ENCODE peak calls at places on chromosomes 4 and X, in five cellular contexts. X is astrocyte of the cerebellum, O is brain microvascular endothelial cell, K is AG09319, L is GM20000. H is an unnamed sample.

GRCh38 chrX:135463937-135464336 is 42.2 kb downstream of the SMIM10L2A start:
- DNase-seq in O (peak), X (no peak), K (no peak), L (no peak), H (no peak)

GRCh38 chr4:189187531-189188052 is 753.1 kb upstream of the FRG1 start:
- DNase-seq in K (no peak), X (no peak), L (no peak), O (no peak), H (no peak)

GRCh38 chr4:20984011-20984836 is 284.0 kb downstream of the PACRGL start:
- DNase-seq in K (no peak), X (no peak), L (no peak), O (no peak), H (no peak)

GRCh38 chr4:151436093-151436518 is 27.1 kb downstream of the FHIP1A start:
- DNase-seq in X (peak), L (no peak), O (peak), K (no peak), H (no peak)

GRCh38 chr4:3346146-3346545 is 53.3 kb downstream of the RGS12 start:
- DNase-seq in K (peak), L (peak), X (peak), O (peak), H (no peak)

GRCh38 chr4:95106408-95106928 is 348.7 kb downstream of the BMPR1B start:
- DNase-seq in O (peak), K (no peak), L (no peak), X (no peak), H (no peak)

GRCh38 chr4:150238591-150238990 is 160.3 kb downstream of the DCLK2 start:
- DNase-seq in L (no peak), X (no peak), O (no peak), K (no peak), H (no peak)

GRCh38 chrX:38798956-38799355 is 2.3 kb upstream of the MID1IP1 start:
- DNase-seq in X (peak), K (no peak), L (no peak), O (peak), H (no peak)

GRCh38 chr4:121696641-121697461 is at the start of gene ANXA5:
- DNase-seq in K (peak), O (peak), X (peak), L (peak), H (peak)

GRCh38 chr4:139655116-139655515 is 10.5 kb upstream of the MGST2 start:
- DNase-seq in X (no peak), L (no peak), K (no peak), O (peak), H (no peak)

GRCh38 chr4:102616661-102617060 is 115.5 kb downstream of the NFKB1 start:
- DNase-seq in O (no peak), K (no peak), X (no peak), L (no peak), H (no peak)

GRCh38 chr4:57491388-57491787 is 381.2 kb upstream of the IGFBP7 start:
- DNase-seq in K (no peak), X (no peak), O (no peak), L (no peak), H (no peak)

GRCh38 chrX:70168238-70169188 is 8.8 kb upstream of the DGAT2L6 start:
- DNase-seq in L (no peak), X (peak), O (peak), K (peak), H (no peak)

GRCh38 chr4:55398461-55398860 is 2.7 kb downstream of the TMEM165 start:
- DNase-seq in O (no peak), L (no peak), K (no peak), X (no peak), H (no peak)

GRCh38 chr4:107133965-107134364 is 97.9 kb upstream of the DKK2 start:
- DNase-seq in L (no peak), X (no peak), K (no peak), O (no peak), H (no peak)

GRCh38 chr4:148495463-148495862 is 53.2 kb upstream of the NR3C2 start:
- DNase-seq in L (no peak), K (no peak), O (no peak), X (no peak), H (no peak)

GRCh38 chr4:70651864-70652506 is 14.3 kb downstream of the JCHAIN start:
- DNase-seq in K (no peak), O (no peak), X (no peak), L (peak), H (no peak)

GRCh38 chr4:146161243-146161642 is 14.3 kb upstream of the LSM6 start:
- DNase-seq in K (no peak), L (no peak), O (no peak), X (no peak), H (no peak)

GRCh38 chr4:156523492-156523891 is 448.1 kb downstream of the PDGFC start:
- DNase-seq in K (no peak), X (no peak), O (no peak), L (no peak), H (no peak)

GRCh38 chrX:113594504-113594903 is 753.9 kb upstream of the AMOT start:
- DNase-seq in O (no peak), X (no peak), L (no peak), K (no peak), H (no peak)

GRCh38 chr4:2416564-2417195 is 1.8 kb downstream of the ZFYVE28 start:
- DNase-seq in X (no peak), L (peak), K (no peak), O (no peak), H (no peak)

GRCh38 chrX:16892504-16893362 is 22.6 kb upstream of the RBBP7 start:
- DNase-seq in L (peak), K (peak), O (peak), X (peak), H (peak)

GRCh38 chr4:30717208-30718020 is 2.8 kb upstream of the PCDH7 start:
- DNase-seq in K (no peak), L (peak), X (no peak), O (peak), H (peak)

GRCh38 chr4:85024671-85025070 is 58.2 kb upstream of the WDFY3 start:
- DNase-seq in X (no peak), L (no peak), K (no peak), O (no peak), H (no peak)

GRCh38 chr4:182671231-182671630 is 246.0 kb downstream of the DCTD start:
- DNase-seq in K (no peak), L (no peak), X (no peak), O (no peak), H (no peak)

GRCh38 chr4:84269531-84269930 is 229.6 kb downstream of the NKX6-1 start:
- DNase-seq in X (no peak), O (no peak), L (no peak), K (no peak), H (no peak)

GRCh38 chrX:40952855-40953254 is 132.4 kb upstream of the USP9X start:
- DNase-seq in L (no peak), K (no peak), O (no peak), X (no peak), H (no peak)

GRCh38 chrX:102042706-102043325 is 82.7 kb upstream of the TCEAL2 start:
- DNase-seq in X (no peak), L (no peak), K (no peak), O (no peak), H (no peak)

GRCh38 chr4:5009796-5010195 is 9.5 kb downstream of the CYTL1 start:
- DNase-seq in L (no peak), K (no peak), X (no peak), O (no peak), H (no peak)

GRCh38 chr4:5003918-5004317 is 15.3 kb downstream of the CYTL1 start:
- DNase-seq in K (no peak), O (no peak), L (no peak), X (no peak), H (no peak)

GRCh38 chr4:5003372-5003857 is 15.8 kb downstream of the CYTL1 start:
- DNase-seq in O (no peak), X (no peak), K (no peak), L (no peak), H (no peak)

GRCh38 chr4:5004496-5004895 is 14.8 kb downstream of the CYTL1 start:
- DNase-seq in L (no peak), X (no peak), O (no peak), K (no peak), H (no peak)
- TF ChIP-seq CTCF in L (no peak), X (no peak), O (no peak), K (no peak), H (no peak)

GRCh38 chrX:143635915-143636314 is at the start of gene SLITRK4:
- DNase-seq in L (no peak), X (no peak), K (no peak), O (no peak), H (no peak)
- TF ChIP-seq CTCF in L (no peak), X (no peak), K (no peak), O (no peak), H (no peak)

GRCh38 chr4:41934813-41935651 is at the start of gene TMEM33:
- DNase-seq in L (peak), O (peak), X (peak), K (peak), H (peak)
- TF ChIP-seq CTCF in L (no peak), O (peak), X (peak), K (peak), H (no peak)

GRCh38 chr4:17647927-17648326 is 33.5 kb downstream of the MED28 start:
- DNase-seq in L (no peak), X (no peak), K (no peak), O (no peak), H (no peak)
- TF ChIP-seq CTCF in L (no peak), X (no peak), K (peak), O (peak), H (no peak)

GRCh38 chrX:781216-782211 is 150.9 kb downstream of the SHOX start:
- DNase-seq in X (no peak), O (no peak), L (no peak), K (no peak), H (no peak)
- TF ChIP-seq CTCF in X (no peak), O (no peak), L (no peak), K (no peak), H (no peak)

GRCh38 chr4:168619266-168619631 is 122.4 kb downstream of the PALLD start:
- DNase-seq in K (no peak), X (no peak), L (no peak), O (no peak), H (no peak)

GRCh38 chr4:168623011-168623410 is 126.2 kb downstream of the PALLD start:
- DNase-seq in X (no peak), L (no peak), O (no peak), K (no peak), H (no peak)

GRCh38 chr4:168622600-168622999 is 125.7 kb downstream of the PALLD start:
- DNase-seq in O (no peak), X (no peak), L (no peak), K (no peak), H (no peak)

GRCh38 chr4:168623484-168623883 is 126.6 kb downstream of the PALLD start:
- DNase-seq in X (no peak), L (no peak), O (no peak), K (no peak), H (no peak)

DNA sequence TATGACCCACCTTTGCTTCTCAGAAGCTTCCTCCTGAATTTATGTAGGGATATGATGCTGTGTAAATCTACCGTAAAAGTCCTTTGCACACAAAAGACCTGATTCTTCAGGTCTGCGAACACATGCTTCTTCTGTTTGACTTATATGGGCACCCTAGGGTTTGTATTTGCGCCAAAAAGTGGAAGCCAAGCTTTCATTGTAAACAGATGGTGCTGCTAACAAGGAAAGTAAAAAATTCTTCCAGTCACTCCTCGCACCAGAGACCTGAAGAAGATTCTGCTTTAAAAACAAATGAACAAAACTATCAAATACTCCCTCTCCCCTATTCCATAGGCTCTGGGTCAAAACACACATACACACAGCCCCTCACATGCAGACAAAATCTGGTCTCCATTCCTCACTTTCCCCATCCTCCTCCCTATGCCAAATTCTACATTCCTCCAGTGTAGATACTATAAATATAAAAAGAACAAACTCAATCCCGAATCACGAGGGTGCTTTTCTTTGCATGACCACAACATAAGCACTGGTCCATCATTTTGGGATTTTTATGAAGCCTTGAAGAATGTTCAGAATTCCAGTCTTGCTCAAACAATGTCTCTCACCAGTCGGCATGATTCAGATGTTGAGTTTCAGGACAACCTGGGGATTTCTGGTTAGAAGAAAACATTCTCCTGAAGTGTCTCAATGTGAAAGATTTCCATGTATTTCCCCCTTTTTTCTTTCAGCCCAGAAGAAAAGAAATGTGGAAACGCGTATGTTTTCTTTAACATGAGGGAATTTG is 125.1 kb downstream of the PALLD start:
- DNase-seq in O (peak), K (no peak), X (peak), L (no peak), H (no peak)
- TF ChIP-seq CTCF in O (no peak), K (no peak), X (no peak), L (no peak), H (no peak)

GRCh38 chr4:33061727-33062126 is 2341.6 kb downstream of the PCDH7 start:
- DNase-seq in L (no peak), K (no peak), O (no peak), X (no peak), H (no peak)

GRCh38 chr4:33065749-33066148 is 2345.6 kb downstream of the PCDH7 start:
- DNase-seq in K (no peak), X (no peak), L (no peak), O (no peak), H (no peak)

GRCh38 chr4:33062155-33062554 is 2342.0 kb downstream of the PCDH7 start:
- DNase-seq in X (no peak), O (no peak), L (no peak), K (no peak), H (no peak)

GRCh38 chr4:33063238-33063637 is 2343.1 kb downstream of the PCDH7 start:
- DNase-seq in O (peak), X (peak), K (no peak), L (no peak), H (no peak)

DNA sequence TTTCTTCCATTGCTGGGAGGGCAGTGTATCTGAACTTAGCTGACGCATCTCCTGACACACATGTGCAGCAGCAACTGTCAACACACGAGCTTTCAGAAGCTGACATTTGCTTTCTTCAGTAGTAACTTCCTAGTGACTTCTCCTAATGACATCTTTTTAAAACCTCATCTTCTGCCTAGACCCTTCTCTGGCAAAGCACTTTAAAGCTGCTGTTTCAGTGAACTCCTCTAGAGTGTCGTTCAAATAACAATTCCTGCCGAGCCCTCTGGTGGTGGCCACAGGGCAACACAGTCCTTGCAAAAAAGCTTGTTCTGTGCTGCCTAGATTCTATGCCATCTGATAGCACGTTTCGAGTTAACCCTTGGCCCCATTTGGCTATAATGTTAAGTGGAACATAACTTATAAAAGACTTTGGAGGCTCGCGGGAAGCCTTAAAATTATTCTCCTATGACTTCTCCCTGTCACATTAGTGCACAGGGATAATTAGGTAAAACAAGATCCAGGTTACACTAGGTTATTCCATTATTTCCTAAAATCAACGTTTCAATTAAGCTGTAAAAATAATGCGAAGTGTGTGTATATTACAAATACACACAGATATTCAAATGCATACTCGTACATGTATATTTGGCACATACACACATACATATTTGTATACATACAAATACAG is 2340.8 kb downstream of the PCDH7 start:
- DNase-seq in O (peak), K (no peak), X (peak), L (no peak), H (peak)
- TF ChIP-seq CTCF in O (peak), K (peak), X (peak), L (peak), H (peak)

H was measured in mesothelial cell of epicardium.